ENCODE peak calls at places on chromosomes 7 and 10, in six cellular contexts. C is BE2C, J is stomach, V is thyroid gland, X is left ventricle myocardium inferior, H is bronchial epithelial cell. I is an unnamed sample.

GRCh38 chr10:30752481-30752881 is 122.9 kb upstream of the LYZL2 start:
- DNase-seq in C (peak; percentile 87), J (no peak), V (no peak), X (no peak), H (no peak), I (no peak)

GRCh38 chr7:122298618-122299017 is 5.9 kb downstream of the FEZF1 start:
- DNase-seq in C (no peak), J (no peak), V (no peak), X (no peak), H (peak; percentile 59), I (no peak)

GRCh38 chr10:47357131-47357582 is 9.0 kb downstream of the RBP3 start:
- DNase-seq in C (no peak), J (no peak), V (no peak), X (no peak), H (no peak), I (no peak)

GRCh38 chr7:95687759-95688343 is 84.5 kb upstream of the DYNC1I1 start:
- DNase-seq in C (peak; percentile 13), J (no peak), V (no peak), X (no peak), H (peak; percentile 21), I (no peak)

GRCh38 chr7:93948873-93949272 is 27.3 kb downstream of the GNG11 start:
- DNase-seq in C (no peak), J (no peak), V (no peak), X (no peak), H (no peak), I (no peak)

GRCh38 chr10:113550365-113550764 is 2.5 kb upstream of the HABP2 start:
- DNase-seq in C (peak; percentile 27), J (no peak), V (peak; percentile 12), X (no peak), H (peak; percentile 96), I (no peak)

GRCh38 chr7:2912684-2913439 is 68.8 kb upstream of the GNA12 start:
- DNase-seq in C (no peak), J (no peak), V (no peak), X (no peak), H (no peak), I (no peak)

GRCh38 chr7:46600340-46600739 is 679.3 kb upstream of the IGFBP3 start:
- DNase-seq in C (no peak), J (no peak), V (no peak), X (peak; percentile 48), H (no peak), I (no peak)

GRCh38 chr7:100247152-100247757 is 27.5 kb downstream of the PVRIG start:
- DNase-seq in C (peak; percentile 35), J (peak; percentile 28), V (peak; percentile 25), X (no peak), H (peak; percentile 92), I (peak; percentile 83)

GRCh38 chr7:141960687-141961422 is 12.7 kb downstream of the TAS2R38 start:
- DNase-seq in C (no peak), J (no peak), V (no peak), X (no peak), H (no peak), I (no peak)

GRCh38 chr10:21926358-21926890 is 77.1 kb downstream of the DNAJC1 start:
- DNase-seq in C (no peak), J (no peak), V (no peak), X (no peak), H (peak; percentile 78), I (no peak)

GRCh38 chr10:26780793-26781601 is 79.8 kb downstream of the ABI1 start:
- DNase-seq in C (no peak), J (no peak), V (peak; percentile 28), X (no peak), H (peak; percentile 100), I (no peak)

GRCh38 chr10:127948791-127949190 is 41.9 kb downstream of the PTPRE start:
- DNase-seq in C (no peak), J (no peak), V (no peak), X (no peak), H (peak; percentile 79), I (no peak)

GRCh38 chr10:125977206-125977605 is 80.8 kb downstream of the FANK1 start:
- DNase-seq in C (no peak), J (no peak), V (no peak), X (no peak), H (no peak), I (no peak)

GRCh38 chr10:79293841-79294705 is 53.2 kb upstream of the PPIF start:
- DNase-seq in C (no peak), J (no peak), V (no peak), X (no peak), H (peak; percentile 84), I (no peak)

GRCh38 chr7:100642534-100642907 is 1.2 kb upstream of the TFR2 start:
- DNase-seq in C (no peak), J (peak; percentile 38), V (no peak), X (no peak), H (no peak), I (no peak)

GRCh38 chr10:124576526-124577420 is 115.2 kb downstream of the LHPP start:
- DNase-seq in C (no peak), J (no peak), V (no peak), X (no peak), H (no peak), I (no peak)

GRCh38 chr10:120897343-120897742 is 46.2 kb downstream of the WDR11 start:
- DNase-seq in C (no peak), J (no peak), V (no peak), X (no peak), H (peak; percentile 5), I (no peak)

GRCh38 chr7:43248961-43249807 is 136.7 kb downstream of the HECW1 start:
- DNase-seq in C (no peak), J (peak; percentile 50), V (peak; percentile 65), X (no peak), H (peak; percentile 37), I (no peak)

GRCh38 chr7:2014391-2015241 is 218.1 kb downstream of the MAD1L1 start:
- DNase-seq in C (peak; percentile 9), J (no peak), V (no peak), X (peak; percentile 12), H (peak; percentile 28), I (no peak)

GRCh38 chr10:15088428-15089261 is at the start of gene ACBD7:
- DNase-seq in C (peak; percentile 88), J (peak; percentile 86), V (peak; percentile 82), X (peak; percentile 71), H (peak; percentile 54), I (peak; percentile 90)

GRCh38 chr10:73183882-73184281 is 16.0 kb downstream of the FAM149B1 start:
- DNase-seq in C (no peak), J (no peak), V (no peak), X (no peak), H (no peak), I (no peak)

GRCh38 chr10:46019170-46019528 is 11.3 kb downstream of the NCOA4 start:
- DNase-seq in C (no peak), J (no peak), V (peak; percentile 85), X (no peak), H (no peak), I (no peak)

GRCh38 chr7:1665721-1666250 is 4.3 kb upstream of the ELFN1 start:
- DNase-seq in C (peak; percentile 53), J (no peak), V (no peak), X (peak; percentile 56), H (no peak), I (no peak)

GRCh38 chr7:132614428-132615076 is 38.3 kb upstream of the PLXNA4 start:
- DNase-seq in C (peak; percentile 35), J (no peak), V (peak; percentile 16), X (peak; percentile 46), H (no peak), I (no peak)
- TF ChIP-seq CTCF in C (peak; percentile 38), J (no peak), V (no peak), X (peak; percentile 36), H (no peak), I (peak; percentile 55)

DNA sequence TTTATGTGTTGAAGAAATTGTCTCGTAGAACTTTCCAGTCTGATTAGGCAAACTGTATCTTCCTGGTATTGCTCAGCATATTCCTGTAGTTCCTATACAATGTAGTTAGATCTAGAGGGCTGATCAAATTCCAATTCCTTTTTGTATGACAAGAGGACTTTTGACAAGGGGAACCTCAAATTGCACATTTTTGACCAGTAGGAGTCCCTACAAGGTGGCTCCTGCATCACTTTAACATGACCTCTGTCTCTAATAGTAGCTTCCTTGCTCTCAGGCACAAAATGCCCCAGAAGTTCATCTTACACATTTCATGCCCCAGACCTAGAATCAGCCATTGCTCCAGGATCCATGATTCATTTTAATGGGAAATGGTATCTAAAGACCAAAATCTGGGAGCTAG is 18.7 kb downstream of the HERPUD2 start:
- DNase-seq in C (no peak), J (no peak), V (no peak), X (no peak), H (no peak), I (no peak)
- TF ChIP-seq CTCF in C (peak; percentile 20), J (no peak), V (no peak), X (no peak), H (no peak), I (no peak)

GRCh38 chr10:101778781-101779543 is 3.0 kb upstream of the FGF8 start:
- DNase-seq in C (peak; percentile 44), J (peak; percentile 68), V (peak; percentile 20), X (no peak), H (peak; percentile 11), I (no peak)

GRCh38 chr10:101781655-101781983 is 1.6 kb downstream of the NPM3 start:
- DNase-seq in C (no peak), J (peak; percentile 3), V (no peak), X (no peak), H (no peak), I (no peak)

GRCh38 chr10:101780818-101781654 is 2.2 kb downstream of the NPM3 start:
- DNase-seq in C (peak; percentile 74), J (peak; percentile 70), V (peak; percentile 58), X (peak; percentile 48), H (peak; percentile 48), I (no peak)

GRCh38 chr10:101779544-101780186 is 3.6 kb downstream of the NPM3 start:
- DNase-seq in C (peak; percentile 87), J (peak; percentile 87), V (peak; percentile 72), X (peak; percentile 79), H (peak; percentile 33), I (peak; percentile 90)

DNA sequence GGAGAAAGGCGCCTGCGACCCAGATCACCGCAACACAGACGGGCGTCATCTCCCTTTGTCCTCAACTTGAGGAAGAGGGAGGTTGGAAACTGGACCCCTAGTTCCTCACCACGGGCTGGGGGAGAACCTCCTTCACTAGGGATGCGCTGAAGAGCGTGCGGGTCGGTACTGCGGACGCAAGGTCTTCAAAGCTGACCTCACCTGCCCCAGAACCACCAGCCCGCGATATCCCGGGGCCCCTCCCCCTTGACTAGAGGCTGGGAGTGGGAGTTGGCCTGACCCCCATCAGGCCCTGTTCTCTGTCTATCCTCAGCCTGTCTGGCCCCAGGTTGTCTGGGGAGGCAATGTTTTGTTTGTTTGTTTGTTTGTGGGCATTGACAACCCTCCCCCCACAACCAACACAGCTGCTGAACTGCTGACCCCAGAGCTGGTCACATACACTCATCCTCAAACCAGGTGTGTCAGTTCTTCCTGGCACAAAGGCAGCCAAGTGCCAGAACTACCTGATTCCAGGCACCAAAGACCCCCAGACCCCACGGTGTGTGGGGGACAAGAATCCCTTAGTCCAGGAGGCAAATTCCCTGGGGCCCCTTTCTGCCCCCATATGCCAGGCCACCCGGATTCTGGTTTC is 2.9 kb downstream of the NPM3 start:
- DNase-seq in C (no peak), J (no peak), V (no peak), X (no peak), H (no peak), I (no peak)
- TF ChIP-seq CTCF in C (no peak), J (no peak), V (no peak), X (peak; percentile 11), H (no peak), I (peak; percentile 15)

DNA sequence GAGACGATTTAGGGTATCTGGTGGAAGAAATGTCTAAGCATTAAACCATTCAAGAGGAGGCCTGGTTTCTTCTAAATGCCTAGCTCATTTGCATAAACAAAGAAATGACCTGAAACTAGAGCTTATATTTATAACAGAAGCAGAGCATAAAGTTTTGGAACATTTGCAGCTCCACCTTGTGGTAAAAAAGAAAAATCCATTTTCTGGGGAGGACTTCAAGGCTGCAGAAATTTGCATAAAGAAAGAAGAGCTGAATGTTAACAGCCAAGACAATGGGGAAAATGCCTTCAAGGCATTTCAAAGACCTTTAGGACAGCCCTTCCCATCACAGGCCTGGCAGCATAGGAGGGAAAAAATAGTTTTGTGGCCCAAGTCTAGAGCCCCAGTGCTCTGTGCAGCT is 362.0 kb downstream of the ZNF248 start:
- DNase-seq in C (no peak), J (no peak), V (no peak), X (no peak), H (peak; percentile 40), I (no peak)
- TF ChIP-seq CTCF in C (peak; percentile 3), J (no peak), V (no peak), X (peak; percentile 51), H (peak; percentile 23), I (no peak)